ENCODE peak calls at places on chromosomes 5 and 9, in eight cellular contexts. One of them, this sample, is unnamed.

GRCh38 chr9:89680547-89681467 is 76.0 kb downstream of the GADD45G start:
- DNase-seq in amniotic stem cell: no peak
- DNase-seq in germinal center: no peak
- DNase-seq in neuronal stem cell: no peak
- DNase-seq in ELF-1: no peak
- DNase-seq in stimulated activated CD8-positive, alpha-beta memory T cell treated with anti-CD3 and anti-CD28 coated beads, Interleukin-15, amount 100 ng/mL, for 4 hours: no peak
- DNase-seq in breast epithelium: no peak
- DNase-seq in NCI-H1105: no peak
- DNase-seq in this sample: no peak

GRCh38 chr9:73714294-73714693 is 562.6 kb downstream of the ANXA1 start:
- DNase-seq in neuronal stem cell: no peak
- DNase-seq in breast epithelium: no peak
- DNase-seq in germinal center: no peak
- DNase-seq in NCI-H1105: no peak
- DNase-seq in ELF-1: no peak
- DNase-seq in amniotic stem cell: no peak
- DNase-seq in stimulated activated CD8-positive, alpha-beta memory T cell treated with anti-CD3 and anti-CD28 coated beads, Interleukin-15, amount 100 ng/mL, for 4 hours: no peak
- DNase-seq in this sample: no peak

GRCh38 chr9:69876981-69877380 is 56.4 kb downstream of the CFAP95 start:
- DNase-seq in NCI-H1105: no peak
- DNase-seq in stimulated activated CD8-positive, alpha-beta memory T cell treated with anti-CD3 and anti-CD28 coated beads, Interleukin-15, amount 100 ng/mL, for 4 hours: no peak
- DNase-seq in amniotic stem cell: no peak
- DNase-seq in breast epithelium: no peak
- DNase-seq in neuronal stem cell: no peak
- DNase-seq in ELF-1: no peak
- DNase-seq in germinal center: no peak
- DNase-seq in this sample: no peak

GRCh38 chr5:134083517-134083916 is 31.0 kb upstream of the TCF7 start:
- DNase-seq in breast epithelium: no peak
- DNase-seq in amniotic stem cell: no peak
- DNase-seq in stimulated activated CD8-positive, alpha-beta memory T cell treated with anti-CD3 and anti-CD28 coated beads, Interleukin-15, amount 100 ng/mL, for 4 hours: no peak
- DNase-seq in neuronal stem cell: no peak
- DNase-seq in germinal center: no peak
- DNase-seq in NCI-H1105: no peak
- DNase-seq in ELF-1: no peak
- DNase-seq in this sample: peak

GRCh38 chr5:73152411-73153388 is 20.3 kb upstream of the TMEM174 start:
- DNase-seq in breast epithelium: no peak
- DNase-seq in ELF-1: peak
- DNase-seq in NCI-H1105: no peak
- DNase-seq in germinal center: no peak
- DNase-seq in stimulated activated CD8-positive, alpha-beta memory T cell treated with anti-CD3 and anti-CD28 coated beads, Interleukin-15, amount 100 ng/mL, for 4 hours: no peak
- DNase-seq in neuronal stem cell: no peak
- DNase-seq in amniotic stem cell: no peak
- DNase-seq in this sample: no peak

GRCh38 chr5:171688696-171689495 is 96.7 kb upstream of the SMIM23 start:
- DNase-seq in NCI-H1105: no peak
- DNase-seq in ELF-1: no peak
- DNase-seq in breast epithelium: no peak
- DNase-seq in germinal center: no peak
- DNase-seq in stimulated activated CD8-positive, alpha-beta memory T cell treated with anti-CD3 and anti-CD28 coated beads, Interleukin-15, amount 100 ng/mL, for 4 hours: no peak
- DNase-seq in amniotic stem cell: no peak
- DNase-seq in neuronal stem cell: no peak
- DNase-seq in this sample: no peak

GRCh38 chr9:16689352-16689938 is 181.0 kb downstream of the BNC2 start:
- DNase-seq in amniotic stem cell: no peak
- DNase-seq in germinal center: no peak
- DNase-seq in NCI-H1105: peak
- DNase-seq in breast epithelium: no peak
- DNase-seq in neuronal stem cell: no peak
- DNase-seq in stimulated activated CD8-positive, alpha-beta memory T cell treated with anti-CD3 and anti-CD28 coated beads, Interleukin-15, amount 100 ng/mL, for 4 hours: no peak
- DNase-seq in ELF-1: no peak
- DNase-seq in this sample: no peak

GRCh38 chr9:123943671-123944070 is 13.7 kb upstream of the DENND1A start:
- DNase-seq in stimulated activated CD8-positive, alpha-beta memory T cell treated with anti-CD3 and anti-CD28 coated beads, Interleukin-15, amount 100 ng/mL, for 4 hours: no peak
- DNase-seq in NCI-H1105: no peak
- DNase-seq in breast epithelium: no peak
- DNase-seq in neuronal stem cell: no peak
- DNase-seq in germinal center: no peak
- DNase-seq in amniotic stem cell: no peak
- DNase-seq in ELF-1: no peak
- DNase-seq in this sample: no peak

GRCh38 chr9:117249799-117250198 is 165.1 kb downstream of the ASTN2 start:
- DNase-seq in ELF-1: no peak
- DNase-seq in stimulated activated CD8-positive, alpha-beta memory T cell treated with anti-CD3 and anti-CD28 coated beads, Interleukin-15, amount 100 ng/mL, for 4 hours: no peak
- DNase-seq in germinal center: no peak
- DNase-seq in amniotic stem cell: no peak
- DNase-seq in NCI-H1105: no peak
- DNase-seq in neuronal stem cell: no peak
- DNase-seq in breast epithelium: no peak
- DNase-seq in this sample: no peak

GRCh38 chr9:98860871-98861293 is 53.4 kb downstream of the GALNT12 start:
- DNase-seq in ELF-1: peak
- DNase-seq in NCI-H1105: no peak
- DNase-seq in germinal center: no peak
- DNase-seq in breast epithelium: no peak
- DNase-seq in amniotic stem cell: peak
- DNase-seq in neuronal stem cell: peak
- DNase-seq in stimulated activated CD8-positive, alpha-beta memory T cell treated with anti-CD3 and anti-CD28 coated beads, Interleukin-15, amount 100 ng/mL, for 4 hours: no peak
- DNase-seq in this sample: peak

GRCh38 chr5:73443725-73444498 is 4.7 kb downstream of the FOXD1 start:
- DNase-seq in amniotic stem cell: no peak
- DNase-seq in NCI-H1105: no peak
- DNase-seq in ELF-1: peak
- DNase-seq in germinal center: no peak
- DNase-seq in neuronal stem cell: no peak
- DNase-seq in stimulated activated CD8-positive, alpha-beta memory T cell treated with anti-CD3 and anti-CD28 coated beads, Interleukin-15, amount 100 ng/mL, for 4 hours: no peak
- DNase-seq in breast epithelium: no peak
- DNase-seq in this sample: peak

GRCh38 chr9:35603506-35603985 is 1.5 kb upstream of the TESK1 start:
- DNase-seq in NCI-H1105: no peak
- DNase-seq in neuronal stem cell: no peak
- DNase-seq in breast epithelium: peak
- DNase-seq in ELF-1: no peak
- DNase-seq in amniotic stem cell: no peak
- DNase-seq in germinal center: no peak
- DNase-seq in stimulated activated CD8-positive, alpha-beta memory T cell treated with anti-CD3 and anti-CD28 coated beads, Interleukin-15, amount 100 ng/mL, for 4 hours: no peak
- DNase-seq in this sample: no peak

GRCh38 chr9:111076043-111076442 is 37.8 kb upstream of the LPAR1 start:
- DNase-seq in ELF-1: no peak
- DNase-seq in stimulated activated CD8-positive, alpha-beta memory T cell treated with anti-CD3 and anti-CD28 coated beads, Interleukin-15, amount 100 ng/mL, for 4 hours: no peak
- DNase-seq in NCI-H1105: no peak
- DNase-seq in breast epithelium: no peak
- DNase-seq in amniotic stem cell: no peak
- DNase-seq in germinal center: no peak
- DNase-seq in neuronal stem cell: no peak
- DNase-seq in this sample: no peak